ENCODE peak calls at places on chromosomes 5 and 9, in nine cellular contexts. V, W, U, X, B, D, I, C and Y are unnamed samples.

GRCh38 chr5:158170060-158170459 is 311.1 kb upstream of the CLINT1 start:
- DNase-seq in V (no peak), W (no peak), U (no peak), X (no peak), B (no peak), D (no peak), I (no peak), C (peak; percentile 82), Y (no peak)

GRCh38 chr5:112467467-112467866 is 48.4 kb upstream of the EPB41L4A start:
- DNase-seq in V (no peak), W (no peak), U (no peak), X (no peak), B (no peak), D (no peak), I (no peak), C (no peak), Y (no peak)

GRCh38 chr9:126470251-126470993 is 143.3 kb upstream of the LMX1B start:
- DNase-seq in V (no peak), W (peak; percentile 14), U (no peak), X (no peak), B (no peak), D (no peak), I (no peak), C (no peak), Y (no peak)

GRCh38 chr9:130860458-130861316 is 25.6 kb downstream of the ABL1 start:
- DNase-seq in V (peak; percentile 97), W (no peak), U (no peak), X (peak; percentile 83), B (no peak), D (no peak), I (no peak), C (peak; percentile 79), Y (no peak)

GRCh38 chr9:132243156-132244074 is 81.6 kb downstream of the NTNG2 start:
- DNase-seq in V (no peak), W (no peak), U (no peak), X (no peak), B (no peak), D (no peak), I (no peak), C (no peak), Y (no peak)

GRCh38 chr9:128116104-128117083 is 11.1 kb downstream of the PTGES2 start:
- DNase-seq in V (no peak), W (no peak), U (no peak), X (no peak), B (no peak), D (no peak), I (no peak), C (peak; percentile 60), Y (no peak)

GRCh38 chr5:140189977-140190867 is 15.2 kb downstream of the CYSTM1 start:
- DNase-seq in V (peak; percentile 63), W (no peak), U (no peak), X (no peak), B (no peak), D (no peak), I (no peak), C (no peak), Y (no peak)

GRCh38 chr9:133604214-133604613 is 5.0 kb downstream of the FAM163B start:
- DNase-seq in V (no peak), W (peak; percentile 58), U (no peak), X (no peak), B (no peak), D (no peak), I (no peak), C (no peak), Y (no peak)

GRCh38 chr9:89226076-89226475 is 47.5 kb upstream of the SHC3 start:
- DNase-seq in V (no peak), W (no peak), U (peak; percentile 62), X (no peak), B (no peak), D (no peak), I (no peak), C (no peak), Y (no peak)

GRCh38 chr9:105846825-105847224 is 152.5 kb downstream of the TMEM38B start:
- DNase-seq in V (no peak), W (no peak), U (no peak), X (no peak), B (no peak), D (no peak), I (no peak), C (no peak), Y (no peak)

GRCh38 chr5:148615644-148616283 is 38.6 kb downstream of the HTR4 start:
- DNase-seq in V (peak; percentile 2), W (no peak), U (no peak), X (no peak), B (no peak), D (no peak), I (no peak), C (no peak), Y (no peak)

GRCh38 chr5:68290260-68290674 is 74.7 kb downstream of the PIK3R1 start:
- DNase-seq in V (peak; percentile 87), W (no peak), U (no peak), X (peak; percentile 21), B (no peak), D (no peak), I (peak; percentile 57), C (peak; percentile 59), Y (no peak)

GRCh38 chr5:160463775-160464465 is 42.3 kb downstream of the PTTG1 start:
- DNase-seq in V (peak; percentile 95), W (no peak), U (no peak), X (no peak), B (no peak), D (no peak), I (no peak), C (peak; percentile 75), Y (no peak)

GRCh38 chr9:37300620-37301368 is 121.7 kb upstream of the GRHPR start:
- DNase-seq in V (peak; percentile 37), W (no peak), U (no peak), X (no peak), B (no peak), D (no peak), I (no peak), C (no peak), Y (no peak)

GRCh38 chr5:1865486-1865885 is 17.2 kb downstream of the IRX4 start:
- DNase-seq in V (no peak), W (no peak), U (no peak), X (no peak), B (no peak), D (no peak), I (no peak), C (no peak), Y (no peak)

GRCh38 chr5:99061299-99061698 is 132.5 kb upstream of the CHD1 start:
- DNase-seq in V (no peak), W (no peak), U (peak; percentile 12), X (no peak), B (no peak), D (no peak), I (no peak), C (no peak), Y (no peak)

GRCh38 chr5:60698316-60698715 is 1.6 kb downstream of the DEPDC1B start:
- DNase-seq in V (no peak), W (no peak), U (no peak), X (no peak), B (no peak), D (no peak), I (no peak), C (no peak), Y (no peak)